ENCODE peak calls at places on chromosomes 12 and 14, in ten cellular contexts. A, F, V, U, L, D, Z, C, N and P are unnamed samples.
A peak's percentile ranks its signal among the peaks of the same experiment; 100 is the strongest.

GRCh38 chr12:62260733-62261683 is 804 bp downstream of the USP15 start:
- DNase-seq in A (peak; percentile 50), F (peak; percentile 60), V (peak; percentile 55), U (no peak), L (peak; percentile 64), D (peak; percentile 45), Z (peak; percentile 13), C (peak; percentile 86), N (peak; percentile 37), P (no peak)

GRCh38 chr12:52356031-52356761 is 11.1 kb downstream of the KRT85 start:
- DNase-seq in A (no peak), F (no peak), V (no peak), U (no peak), L (peak; percentile 53), D (no peak), Z (no peak), C (peak; percentile 37), N (no peak), P (no peak)

GRCh38 chr12:22230280-22230794 is 104.2 kb downstream of the ST8SIA1 start:
- DNase-seq in A (no peak), F (no peak), V (no peak), U (no peak), L (no peak), D (no peak), Z (no peak), C (no peak), N (peak; percentile 39), P (no peak)

GRCh38 chr12:78269620-78270019 is 438.9 kb downstream of the NAV3 start:
- DNase-seq in A (no peak), F (no peak), V (no peak), U (no peak), L (no peak), D (no peak), Z (no peak), C (no peak), N (no peak), P (no peak)

GRCh38 chr12:1776139-1776975 is 44.0 kb upstream of the LRTM2 start:
- DNase-seq in A (peak; percentile 60), F (no peak), V (no peak), U (no peak), L (no peak), D (no peak), Z (no peak), C (no peak), N (peak; percentile 48), P (no peak)

GRCh38 chr12:5170894-5171293 is 127.2 kb downstream of the KCNA5 start:
- DNase-seq in A (no peak), F (no peak), V (no peak), U (no peak), L (no peak), D (no peak), Z (peak; percentile 67), C (no peak), N (no peak), P (no peak)

GRCh38 chr12:112466011-112466422 is 47.3 kb downstream of the PTPN11 start:
- DNase-seq in A (no peak), F (no peak), V (no peak), U (no peak), L (no peak), D (no peak), Z (no peak), C (no peak), N (no peak), P (no peak)

GRCh38 chr14:37172024-37172869 is at the start of gene SLC25A21:
- DNase-seq in A (peak; percentile 81), F (peak; percentile 92), V (peak; percentile 80), U (peak; percentile 69), L (peak; percentile 79), D (peak; percentile 68), Z (peak; percentile 34), C (peak; percentile 74), N (peak; percentile 91), P (no peak)

GRCh38 chr12:6276936-6277615 is 33.4 kb upstream of the PLEKHG6 start:
- DNase-seq in A (no peak), F (peak; percentile 46), V (no peak), U (no peak), L (peak; percentile 50), D (peak; percentile 43), Z (no peak), C (peak; percentile 51), N (peak; percentile 61), P (no peak)

GRCh38 chr12:30754383-30754749 is 385 bp downstream of the CAPRIN2 start:
- DNase-seq in A (no peak), F (no peak), V (no peak), U (no peak), L (no peak), D (no peak), Z (peak; percentile 8), C (no peak), N (peak; percentile 34), P (no peak)

GRCh38 chr12:131090254-131091210 is 136.8 kb downstream of the ADGRD1 start:
- DNase-seq in A (no peak), F (no peak), V (no peak), U (no peak), L (no peak), D (peak; percentile 4), Z (no peak), C (peak; percentile 48), N (peak; percentile 54), P (no peak)

GRCh38 chr14:56891226-56891625 is 80.9 kb upstream of the OTX2 start:
- DNase-seq in A (no peak), F (no peak), V (no peak), U (no peak), L (no peak), D (no peak), Z (no peak), C (no peak), N (no peak), P (no peak)

GRCh38 chr14:103696466-103697071 is 18.7 kb downstream of the XRCC3 start:
- DNase-seq in A (peak; percentile 62), F (peak; percentile 71), V (no peak), U (peak; percentile 81), L (no peak), D (peak; percentile 23), Z (no peak), C (peak; percentile 44), N (no peak), P (no peak)

GRCh38 chr12:67802723-67803122 is 154.2 kb downstream of the DYRK2 start:
- DNase-seq in A (no peak), F (no peak), V (no peak), U (no peak), L (no peak), D (no peak), Z (no peak), C (no peak), N (no peak), P (no peak)

GRCh38 chr12:66191547-66192126 is 2.6 kb downstream of the IRAK3 start:
- DNase-seq in A (no peak), F (no peak), V (no peak), U (no peak), L (no peak), D (no peak), Z (no peak), C (no peak), N (no peak), P (no peak)

GRCh38 chr14:64510825-64511679 is 6.5 kb downstream of the ZBTB1 start:
- DNase-seq in A (peak; percentile 76), F (peak; percentile 72), V (peak; percentile 80), U (no peak), L (peak; percentile 75), D (peak; percentile 77), Z (peak; percentile 37), C (peak; percentile 93), N (peak; percentile 76), P (peak; percentile 20)
- H3K27ac ChIP-seq in A (no peak overlapping the region), F (no peak overlapping the region), V (no peak overlapping the region), U (peak overlapping the region; percentile 25), L (no peak overlapping the region), D (peak overlapping the region; percentile 35), Z (peak overlapping the region; percentile 69), C (peak overlapping the region; percentile 4), N (peak overlapping the region; percentile 34), P (no peak overlapping the region)

GRCh38 chr14:99123208-99123870 is 148.7 kb downstream of the BCL11B start:
- DNase-seq in A (no peak), F (no peak), V (no peak), U (no peak), L (peak; percentile 31), D (no peak), Z (no peak), C (no peak), N (no peak), P (no peak)
- TF ChIP-seq CTCF in A (no peak), F (no peak), V (no peak), U (no peak), L (no peak), D (no peak), Z (no peak), C (no peak), N (no peak), P (no peak)

GRCh38 chr12:47903151-47903611 is 1.6 kb downstream of the VDR start:
- DNase-seq in A (peak; percentile 70), F (no peak), V (peak; percentile 36), U (no peak), L (peak; percentile 68), D (peak; percentile 76), Z (no peak), C (peak; percentile 69), N (no peak), P (no peak)
- H3K27ac ChIP-seq in A (no peak overlapping the region), F (no peak overlapping the region), V (no peak overlapping the region), U (no peak overlapping the region), L (peak overlapping the region; percentile 10), D (peak overlapping the region; percentile 89), Z (no peak overlapping the region), C (peak overlapping the region; percentile 71), N (peak overlapping the region; percentile 7), P (no peak overlapping the region)

GRCh38 chr14:90602088-90602687 is 205.4 kb downstream of the CALM1 start:
- DNase-seq in A (no peak), F (no peak), V (no peak), U (no peak), L (no peak), D (no peak), Z (no peak), C (no peak), N (no peak), P (no peak)

GRCh38 chr14:90599748-90600507 is 203.1 kb downstream of the CALM1 start:
- DNase-seq in A (peak; percentile 38), F (no peak), V (no peak), U (no peak), L (no peak), D (no peak), Z (no peak), C (no peak), N (peak; percentile 35), P (no peak)

GRCh38 chr14:90603336-90603735 is 206.5 kb downstream of the CALM1 start:
- DNase-seq in A (no peak), F (peak; percentile 72), V (no peak), U (no peak), L (no peak), D (no peak), Z (no peak), C (no peak), N (no peak), P (no peak)

GRCh38 chr14:90600619-90601018 is 203.8 kb downstream of the CALM1 start:
- DNase-seq in A (no peak), F (no peak), V (no peak), U (no peak), L (no peak), D (no peak), Z (no peak), C (no peak), N (no peak), P (no peak)

DNA sequence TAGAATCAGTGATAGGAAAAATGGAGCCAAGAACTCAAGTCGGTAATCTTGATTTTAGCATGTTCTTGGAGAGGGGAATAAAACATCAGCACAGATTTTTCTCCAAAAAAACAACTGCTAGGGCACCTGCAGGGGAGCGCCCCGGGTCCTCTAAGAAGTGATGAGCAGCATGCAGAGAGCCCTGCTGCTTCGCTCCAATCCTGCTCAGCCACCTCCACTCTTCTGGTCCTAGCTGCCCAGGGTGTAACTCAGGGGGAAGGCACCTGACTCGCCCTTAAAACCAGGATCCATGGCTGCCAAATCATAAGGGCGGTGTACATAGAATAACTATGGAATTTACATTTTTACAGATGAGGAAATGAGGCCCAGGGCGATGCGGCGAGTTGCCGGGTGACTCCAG is 204.7 kb downstream of the CALM1 start:
- DNase-seq in A (no peak), F (no peak), V (no peak), U (no peak), L (no peak), D (no peak), Z (no peak), C (no peak), N (no peak), P (no peak)
- TF ChIP-seq CTCF in A (no peak), F (no peak), V (no peak), U (no peak), L (no peak), D (no peak), Z (no peak), C (no peak), N (no peak), P (no peak)